ENCODE peak calls at places on chromosomes 5 and 9, in nine cellular contexts. One of them, this sample, is unnamed.

GRCh38 chr9:8724284-8725018 is 924.9 kb upstream of the DMAC1 start:
- DNase-seq in activated B cell treated with CpG ODN at 0.5 μM for 24 hours: no peak
- DNase-seq in HFFc6: no peak
- DNase-seq in heart left ventricle: no peak
- DNase-seq in activated CD4-positive, alpha-beta T cell treated with anti-CD3 and anti-CD28 coated beads for 36 hours: no peak
- DNase-seq in GM18507: no peak
- DNase-seq in HuH-7: no peak
- DNase-seq in pancreas: no peak
- DNase-seq in stimulated activated CD8-positive, alpha-beta memory T cell treated with anti-CD3 and anti-CD28 coated beads, Interleukin-15, amount 100 ng/mL, for 24 hours: no peak
- DNase-seq in this sample: no peak

GRCh38 chr5:172086312-172086975 is 80.0 kb upstream of the FBXW11 start:
- DNase-seq in activated B cell treated with CpG ODN at 0.5 μM for 24 hours: no peak
- DNase-seq in heart left ventricle: no peak
- DNase-seq in GM18507: no peak
- DNase-seq in activated CD4-positive, alpha-beta T cell treated with anti-CD3 and anti-CD28 coated beads for 36 hours: no peak
- DNase-seq in HFFc6: no peak
- DNase-seq in pancreas: no peak
- DNase-seq in stimulated activated CD8-positive, alpha-beta memory T cell treated with anti-CD3 and anti-CD28 coated beads, Interleukin-15, amount 100 ng/mL, for 24 hours: no peak
- DNase-seq in HuH-7: no peak
- DNase-seq in this sample: no peak

GRCh38 chr5:157388148-157388547 is 71.9 kb upstream of the NIPAL4 start:
- DNase-seq in pancreas: no peak
- DNase-seq in HuH-7: no peak
- DNase-seq in activated B cell treated with CpG ODN at 0.5 μM for 24 hours: no peak
- DNase-seq in stimulated activated CD8-positive, alpha-beta memory T cell treated with anti-CD3 and anti-CD28 coated beads, Interleukin-15, amount 100 ng/mL, for 24 hours: no peak
- DNase-seq in heart left ventricle: no peak
- DNase-seq in GM18507: no peak
- DNase-seq in activated CD4-positive, alpha-beta T cell treated with anti-CD3 and anti-CD28 coated beads for 36 hours: no peak
- DNase-seq in HFFc6: no peak
- DNase-seq in this sample: no peak

GRCh38 chr5:160497897-160498296 is 76.2 kb downstream of the PTTG1 start:
- DNase-seq in activated CD4-positive, alpha-beta T cell treated with anti-CD3 and anti-CD28 coated beads for 36 hours: no peak
- DNase-seq in HuH-7: peak
- DNase-seq in heart left ventricle: no peak
- DNase-seq in stimulated activated CD8-positive, alpha-beta memory T cell treated with anti-CD3 and anti-CD28 coated beads, Interleukin-15, amount 100 ng/mL, for 24 hours: no peak
- DNase-seq in GM18507: no peak
- DNase-seq in pancreas: no peak
- DNase-seq in activated B cell treated with CpG ODN at 0.5 μM for 24 hours: no peak
- DNase-seq in HFFc6: no peak
- DNase-seq in this sample: no peak

GRCh38 chr5:104594850-104595249 is 1032.3 kb upstream of the NUDT12 start:
- DNase-seq in activated CD4-positive, alpha-beta T cell treated with anti-CD3 and anti-CD28 coated beads for 36 hours: no peak
- DNase-seq in activated B cell treated with CpG ODN at 0.5 μM for 24 hours: no peak
- DNase-seq in pancreas: no peak
- DNase-seq in HFFc6: no peak
- DNase-seq in HuH-7: no peak
- DNase-seq in stimulated activated CD8-positive, alpha-beta memory T cell treated with anti-CD3 and anti-CD28 coated beads, Interleukin-15, amount 100 ng/mL, for 24 hours: no peak
- DNase-seq in GM18507: no peak
- DNase-seq in heart left ventricle: no peak
- DNase-seq in this sample: no peak

GRCh38 chr5:169013208-169013728 is 287.7 kb downstream of the SLIT3 start:
- DNase-seq in HuH-7: no peak
- DNase-seq in pancreas: no peak
- DNase-seq in activated CD4-positive, alpha-beta T cell treated with anti-CD3 and anti-CD28 coated beads for 36 hours: no peak
- DNase-seq in GM18507: no peak
- DNase-seq in stimulated activated CD8-positive, alpha-beta memory T cell treated with anti-CD3 and anti-CD28 coated beads, Interleukin-15, amount 100 ng/mL, for 24 hours: no peak
- DNase-seq in HFFc6: no peak
- DNase-seq in heart left ventricle: no peak
- DNase-seq in activated B cell treated with CpG ODN at 0.5 μM for 24 hours: no peak
- DNase-seq in this sample: no peak

GRCh38 chr5:139637438-139638089 is 10.6 kb upstream of the CXXC5 start:
- DNase-seq in pancreas: peak
- DNase-seq in HuH-7: peak
- DNase-seq in GM18507: peak
- DNase-seq in heart left ventricle: peak
- DNase-seq in activated B cell treated with CpG ODN at 0.5 μM for 24 hours: peak
- DNase-seq in HFFc6: peak
- DNase-seq in stimulated activated CD8-positive, alpha-beta memory T cell treated with anti-CD3 and anti-CD28 coated beads, Interleukin-15, amount 100 ng/mL, for 24 hours: no peak
- DNase-seq in activated CD4-positive, alpha-beta T cell treated with anti-CD3 and anti-CD28 coated beads for 36 hours: peak
- DNase-seq in this sample: peak

GRCh38 chr5:53253421-53253871 is 143.9 kb upstream of the MOCS2 start:
- DNase-seq in activated CD4-positive, alpha-beta T cell treated with anti-CD3 and anti-CD28 coated beads for 36 hours: no peak
- DNase-seq in HFFc6: peak
- DNase-seq in stimulated activated CD8-positive, alpha-beta memory T cell treated with anti-CD3 and anti-CD28 coated beads, Interleukin-15, amount 100 ng/mL, for 24 hours: no peak
- DNase-seq in GM18507: no peak
- DNase-seq in activated B cell treated with CpG ODN at 0.5 μM for 24 hours: no peak
- DNase-seq in HuH-7: no peak
- DNase-seq in pancreas: no peak
- DNase-seq in heart left ventricle: no peak
- DNase-seq in this sample: no peak

GRCh38 chr9:113431181-113431580 is 20.6 kb downstream of the C9orf43 start:
- DNase-seq in pancreas: no peak
- DNase-seq in activated CD4-positive, alpha-beta T cell treated with anti-CD3 and anti-CD28 coated beads for 36 hours: no peak
- DNase-seq in stimulated activated CD8-positive, alpha-beta memory T cell treated with anti-CD3 and anti-CD28 coated beads, Interleukin-15, amount 100 ng/mL, for 24 hours: no peak
- DNase-seq in HFFc6: no peak
- DNase-seq in activated B cell treated with CpG ODN at 0.5 μM for 24 hours: no peak
- DNase-seq in HuH-7: no peak
- DNase-seq in GM18507: no peak
- DNase-seq in heart left ventricle: no peak
- DNase-seq in this sample: no peak

GRCh38 chr5:177487975-177488374 is 9.4 kb downstream of the PDLIM7 start:
- DNase-seq in pancreas: no peak
- DNase-seq in activated CD4-positive, alpha-beta T cell treated with anti-CD3 and anti-CD28 coated beads for 36 hours: no peak
- DNase-seq in heart left ventricle: no peak
- DNase-seq in HFFc6: no peak
- DNase-seq in stimulated activated CD8-positive, alpha-beta memory T cell treated with anti-CD3 and anti-CD28 coated beads, Interleukin-15, amount 100 ng/mL, for 24 hours: no peak
- DNase-seq in GM18507: no peak
- DNase-seq in HuH-7: no peak
- DNase-seq in activated B cell treated with CpG ODN at 0.5 μM for 24 hours: no peak
- DNase-seq in this sample: no peak

GRCh38 chr5:2946315-2946714 is 194.8 kb upstream of the IRX2 start:
- DNase-seq in pancreas: no peak
- DNase-seq in GM18507: no peak
- DNase-seq in activated B cell treated with CpG ODN at 0.5 μM for 24 hours: no peak
- DNase-seq in activated CD4-positive, alpha-beta T cell treated with anti-CD3 and anti-CD28 coated beads for 36 hours: no peak
- DNase-seq in HFFc6: no peak
- DNase-seq in stimulated activated CD8-positive, alpha-beta memory T cell treated with anti-CD3 and anti-CD28 coated beads, Interleukin-15, amount 100 ng/mL, for 24 hours: no peak
- DNase-seq in HuH-7: no peak
- DNase-seq in heart left ventricle: no peak
- DNase-seq in this sample: no peak

GRCh38 chr5:172497591-172498255 is 43.4 kb upstream of the SH3PXD2B start:
- DNase-seq in GM18507: no peak
- DNase-seq in heart left ventricle: peak
- DNase-seq in activated CD4-positive, alpha-beta T cell treated with anti-CD3 and anti-CD28 coated beads for 36 hours: no peak
- DNase-seq in HuH-7: no peak
- DNase-seq in stimulated activated CD8-positive, alpha-beta memory T cell treated with anti-CD3 and anti-CD28 coated beads, Interleukin-15, amount 100 ng/mL, for 24 hours: no peak
- DNase-seq in HFFc6: no peak
- DNase-seq in activated B cell treated with CpG ODN at 0.5 μM for 24 hours: no peak
- DNase-seq in pancreas: peak
- DNase-seq in this sample: no peak

GRCh38 chr5:135139397-135140134 is 105.5 kb upstream of the PITX1 start:
- DNase-seq in GM18507: no peak
- DNase-seq in HuH-7: peak
- DNase-seq in heart left ventricle: no peak
- DNase-seq in pancreas: no peak
- DNase-seq in activated B cell treated with CpG ODN at 0.5 μM for 24 hours: no peak
- DNase-seq in HFFc6: peak
- DNase-seq in stimulated activated CD8-positive, alpha-beta memory T cell treated with anti-CD3 and anti-CD28 coated beads, Interleukin-15, amount 100 ng/mL, for 24 hours: no peak
- DNase-seq in activated CD4-positive, alpha-beta T cell treated with anti-CD3 and anti-CD28 coated beads for 36 hours: no peak
- DNase-seq in this sample: peak

GRCh38 chr5:17089690-17090089 is 127.7 kb upstream of the BASP1 start:
- DNase-seq in HFFc6: peak
- DNase-seq in activated CD4-positive, alpha-beta T cell treated with anti-CD3 and anti-CD28 coated beads for 36 hours: no peak
- DNase-seq in GM18507: no peak
- DNase-seq in HuH-7: no peak
- DNase-seq in heart left ventricle: no peak
- DNase-seq in stimulated activated CD8-positive, alpha-beta memory T cell treated with anti-CD3 and anti-CD28 coated beads, Interleukin-15, amount 100 ng/mL, for 24 hours: no peak
- DNase-seq in activated B cell treated with CpG ODN at 0.5 μM for 24 hours: no peak
- DNase-seq in pancreas: no peak
- DNase-seq in this sample: no peak

GRCh38 chr5:131763968-131764367 is 32.8 kb downstream of the FNIP1 start:
- DNase-seq in heart left ventricle: no peak
- DNase-seq in HuH-7: no peak
- DNase-seq in activated CD4-positive, alpha-beta T cell treated with anti-CD3 and anti-CD28 coated beads for 36 hours: no peak
- DNase-seq in GM18507: no peak
- DNase-seq in activated B cell treated with CpG ODN at 0.5 μM for 24 hours: no peak
- DNase-seq in stimulated activated CD8-positive, alpha-beta memory T cell treated with anti-CD3 and anti-CD28 coated beads, Interleukin-15, amount 100 ng/mL, for 24 hours: no peak
- DNase-seq in HFFc6: no peak
- DNase-seq in pancreas: no peak
- DNase-seq in this sample: no peak

GRCh38 chr9:33223696-33224095 is 16.3 kb upstream of the SPINK4 start:
- DNase-seq in stimulated activated CD8-positive, alpha-beta memory T cell treated with anti-CD3 and anti-CD28 coated beads, Interleukin-15, amount 100 ng/mL, for 24 hours: no peak
- DNase-seq in pancreas: no peak
- DNase-seq in GM18507: no peak
- DNase-seq in heart left ventricle: no peak
- DNase-seq in activated B cell treated with CpG ODN at 0.5 μM for 24 hours: no peak
- DNase-seq in HuH-7: no peak
- DNase-seq in activated CD4-positive, alpha-beta T cell treated with anti-CD3 and anti-CD28 coated beads for 36 hours: no peak
- DNase-seq in HFFc6: no peak
- DNase-seq in this sample: no peak

GRCh38 chr5:157294692-157295091 is 28.8 kb downstream of the CYFIP2 start:
- DNase-seq in GM18507: no peak
- DNase-seq in heart left ventricle: no peak
- DNase-seq in HFFc6: no peak
- DNase-seq in activated B cell treated with CpG ODN at 0.5 μM for 24 hours: no peak
- DNase-seq in HuH-7: no peak
- DNase-seq in pancreas: no peak
- DNase-seq in stimulated activated CD8-positive, alpha-beta memory T cell treated with anti-CD3 and anti-CD28 coated beads, Interleukin-15, amount 100 ng/mL, for 24 hours: no peak
- DNase-seq in activated CD4-positive, alpha-beta T cell treated with anti-CD3 and anti-CD28 coated beads for 36 hours: no peak
- DNase-seq in this sample: no peak

GRCh38 chr9:125861405-125862063 is 114.4 kb downstream of the PBX3 start:
- DNase-seq in heart left ventricle: no peak
- DNase-seq in HFFc6: no peak
- DNase-seq in GM18507: no peak
- DNase-seq in HuH-7: no peak
- DNase-seq in stimulated activated CD8-positive, alpha-beta memory T cell treated with anti-CD3 and anti-CD28 coated beads, Interleukin-15, amount 100 ng/mL, for 24 hours: no peak
- DNase-seq in pancreas: no peak
- DNase-seq in activated CD4-positive, alpha-beta T cell treated with anti-CD3 and anti-CD28 coated beads for 36 hours: no peak
- DNase-seq in activated B cell treated with CpG ODN at 0.5 μM for 24 hours: no peak
- DNase-seq in this sample: no peak

GRCh38 chr9:35436940-35437339 is 53.0 kb upstream of the RUSC2 start:
- DNase-seq in stimulated activated CD8-positive, alpha-beta memory T cell treated with anti-CD3 and anti-CD28 coated beads, Interleukin-15, amount 100 ng/mL, for 24 hours: no peak
- DNase-seq in HuH-7: no peak
- DNase-seq in GM18507: no peak
- DNase-seq in heart left ventricle: no peak
- DNase-seq in activated B cell treated with CpG ODN at 0.5 μM for 24 hours: no peak
- DNase-seq in activated CD4-positive, alpha-beta T cell treated with anti-CD3 and anti-CD28 coated beads for 36 hours: no peak
- DNase-seq in pancreas: no peak
- DNase-seq in HFFc6: no peak
- DNase-seq in this sample: no peak

GRCh38 chr9:104927912-104928740 is at the start of gene ABCA1:
- DNase-seq in GM18507: peak
- DNase-seq in activated CD4-positive, alpha-beta T cell treated with anti-CD3 and anti-CD28 coated beads for 36 hours: peak
- DNase-seq in stimulated activated CD8-positive, alpha-beta memory T cell treated with anti-CD3 and anti-CD28 coated beads, Interleukin-15, amount 100 ng/mL, for 24 hours: no peak
- DNase-seq in HuH-7: peak
- DNase-seq in HFFc6: peak
- DNase-seq in heart left ventricle: peak
- DNase-seq in activated B cell treated with CpG ODN at 0.5 μM for 24 hours: peak
- DNase-seq in pancreas: peak
- DNase-seq in this sample: peak